ENCODE peak calls at places on chromosomes 1 and 21, in ten cellular contexts. One of them, this sample, is unnamed.

GRCh38 chr1:18149113-18149641 is 41.6 kb downstream of the IGSF21 start:
- DNase-seq in stomach: no peak
- DNase-seq in GM12864: no peak
- DNase-seq in suprapubic skin: no peak
- DNase-seq in NB4: no peak
- DNase-seq in esophagus squamous epithelium: no peak
- DNase-seq in Caco-2: no peak
- DNase-seq in uterus: no peak
- DNase-seq in H9: peak; percentile 48
- DNase-seq in hepatocyte: no peak
- DNase-seq in this sample: no peak

GRCh38 chr1:29621826-29622435 is 385.6 kb downstream of the PTPRU start:
- DNase-seq in esophagus squamous epithelium: no peak
- DNase-seq in stomach: no peak
- DNase-seq in Caco-2: no peak
- DNase-seq in suprapubic skin: no peak
- DNase-seq in NB4: no peak
- DNase-seq in H9: no peak
- DNase-seq in hepatocyte: no peak
- DNase-seq in GM12864: no peak
- DNase-seq in uterus: no peak
- DNase-seq in this sample: no peak

GRCh38 chr1:227891223-227891954 is 56.3 kb downstream of the WNT9A start:
- DNase-seq in Caco-2: peak; percentile 39
- DNase-seq in uterus: peak; percentile 11
- DNase-seq in stomach: peak; percentile 20
- DNase-seq in NB4: no peak
- DNase-seq in H9: no peak
- DNase-seq in hepatocyte: no peak
- DNase-seq in esophagus squamous epithelium: no peak
- DNase-seq in suprapubic skin: no peak
- DNase-seq in GM12864: no peak
- DNase-seq in this sample: no peak

GRCh38 chr1:221708987-221709386 is 32.9 kb downstream of the DUSP10 start:
- DNase-seq in stomach: no peak
- DNase-seq in Caco-2: no peak
- DNase-seq in esophagus squamous epithelium: no peak
- DNase-seq in suprapubic skin: peak; percentile 69
- DNase-seq in uterus: peak; percentile 38
- DNase-seq in hepatocyte: peak; percentile 65
- DNase-seq in NB4: peak; percentile 69
- DNase-seq in H9: no peak
- DNase-seq in GM12864: no peak
- DNase-seq in this sample: peak; percentile 55

GRCh38 chr1:184315254-184315653 is 71.6 kb upstream of the C1orf21 start:
- DNase-seq in Caco-2: no peak
- DNase-seq in uterus: no peak
- DNase-seq in GM12864: no peak
- DNase-seq in suprapubic skin: no peak
- DNase-seq in hepatocyte: no peak
- DNase-seq in NB4: no peak
- DNase-seq in stomach: no peak
- DNase-seq in esophagus squamous epithelium: no peak
- DNase-seq in H9: no peak
- DNase-seq in this sample: no peak

GRCh38 chr1:168920456-168921094 is 185.9 kb upstream of the ATP1B1 start:
- DNase-seq in NB4: no peak
- DNase-seq in esophagus squamous epithelium: no peak
- DNase-seq in stomach: peak; percentile 37
- DNase-seq in GM12864: no peak
- DNase-seq in suprapubic skin: no peak
- DNase-seq in H9: no peak
- DNase-seq in hepatocyte: peak; percentile 56
- DNase-seq in Caco-2: no peak
- DNase-seq in uterus: peak; percentile 26
- DNase-seq in this sample: no peak

GRCh38 chr1:67053535-67053784 is 488 bp downstream of the SLC35D1 start:
- DNase-seq in stomach: peak; percentile 76
- DNase-seq in NB4: no peak
- DNase-seq in Caco-2: peak; percentile 63
- DNase-seq in suprapubic skin: peak; percentile 72
- DNase-seq in uterus: peak; percentile 70
- DNase-seq in hepatocyte: peak; percentile 87
- DNase-seq in GM12864: no peak
- DNase-seq in H9: no peak
- DNase-seq in esophagus squamous epithelium: no peak
- DNase-seq in this sample: no peak

GRCh38 chr1:46569909-46570725 is 18.7 kb upstream of the KNCN start:
- DNase-seq in stomach: no peak
- DNase-seq in H9: no peak
- DNase-seq in esophagus squamous epithelium: no peak
- DNase-seq in suprapubic skin: peak; percentile 46
- DNase-seq in uterus: no peak
- DNase-seq in GM12864: no peak
- DNase-seq in NB4: no peak
- DNase-seq in Caco-2: no peak
- DNase-seq in hepatocyte: no peak
- DNase-seq in this sample: no peak

GRCh38 chr1:196148367-196148970 is 459.8 kb downstream of the KCNT2 start:
- DNase-seq in stomach: no peak
- DNase-seq in GM12864: no peak
- DNase-seq in uterus: no peak
- DNase-seq in Caco-2: no peak
- DNase-seq in hepatocyte: peak; percentile 22
- DNase-seq in suprapubic skin: no peak
- DNase-seq in NB4: peak; percentile 37
- DNase-seq in esophagus squamous epithelium: no peak
- DNase-seq in H9: no peak
- DNase-seq in this sample: peak; percentile 22

GRCh38 chr1:20375563-20375962 is 84.9 kb downstream of the VWA5B1 start:
- DNase-seq in esophagus squamous epithelium: no peak
- DNase-seq in hepatocyte: no peak
- DNase-seq in uterus: no peak
- DNase-seq in H9: no peak
- DNase-seq in GM12864: no peak
- DNase-seq in stomach: no peak
- DNase-seq in NB4: no peak
- DNase-seq in Caco-2: no peak
- DNase-seq in suprapubic skin: no peak
- DNase-seq in this sample: no peak

GRCh38 chr1:9069324-9070100 is at the start of gene SLC2A5:
- DNase-seq in suprapubic skin: no peak
- DNase-seq in hepatocyte: no peak
- DNase-seq in Caco-2: no peak
- DNase-seq in NB4: peak; percentile 97
- DNase-seq in stomach: no peak
- DNase-seq in GM12864: peak; percentile 89
- DNase-seq in H9: no peak
- DNase-seq in uterus: peak; percentile 55
- DNase-seq in esophagus squamous epithelium: no peak
- DNase-seq in this sample: peak; percentile 87

GRCh38 chr1:8602471-8603219 is 214.8 kb downstream of the RERE start:
- DNase-seq in suprapubic skin: no peak
- DNase-seq in stomach: no peak
- DNase-seq in GM12864: no peak
- DNase-seq in hepatocyte: no peak
- DNase-seq in uterus: no peak
- DNase-seq in H9: no peak
- DNase-seq in Caco-2: no peak
- DNase-seq in NB4: no peak
- DNase-seq in esophagus squamous epithelium: no peak
- DNase-seq in this sample: no peak

GRCh38 chr1:25579947-25580309 is 36.5 kb downstream of the LDLRAP1 start:
- DNase-seq in stomach: no peak
- DNase-seq in uterus: no peak
- DNase-seq in esophagus squamous epithelium: no peak
- DNase-seq in Caco-2: no peak
- DNase-seq in GM12864: no peak
- DNase-seq in H9: no peak
- DNase-seq in hepatocyte: no peak
- DNase-seq in suprapubic skin: no peak
- DNase-seq in NB4: no peak
- DNase-seq in this sample: no peak

GRCh38 chr21:43598416-43599120 is 60.7 kb downstream of the HSF2BP start:
- DNase-seq in hepatocyte: no peak
- DNase-seq in stomach: no peak
- DNase-seq in suprapubic skin: no peak
- DNase-seq in GM12864: no peak
- DNase-seq in NB4: no peak
- DNase-seq in H9: no peak
- DNase-seq in esophagus squamous epithelium: no peak
- DNase-seq in uterus: no peak
- DNase-seq in Caco-2: no peak
- DNase-seq in this sample: no peak

GRCh38 chr1:234730110-234730509 is 120.1 kb upstream of the IRF2BP2 start:
- DNase-seq in esophagus squamous epithelium: no peak
- DNase-seq in H9: no peak
- DNase-seq in stomach: no peak
- DNase-seq in Caco-2: no peak
- DNase-seq in uterus: no peak
- DNase-seq in NB4: peak; percentile 54
- DNase-seq in suprapubic skin: no peak
- DNase-seq in hepatocyte: no peak
- DNase-seq in GM12864: no peak
- DNase-seq in this sample: no peak

GRCh38 chr1:1273152-1273534 is 511 bp downstream of the UBE2J2 start:
- DNase-seq in uterus: no peak
- DNase-seq in hepatocyte: no peak
- DNase-seq in NB4: no peak
- DNase-seq in GM12864: no peak
- DNase-seq in stomach: no peak
- DNase-seq in Caco-2: no peak
- DNase-seq in esophagus squamous epithelium: no peak
- DNase-seq in H9: no peak
- DNase-seq in suprapubic skin: peak; percentile 66
- DNase-seq in this sample: no peak

GRCh38 chr1:213997031-213997771 is 9.4 kb downstream of the PROX1 start:
- DNase-seq in suprapubic skin: no peak
- DNase-seq in stomach: no peak
- DNase-seq in uterus: no peak
- DNase-seq in GM12864: no peak
- DNase-seq in Caco-2: no peak
- DNase-seq in NB4: peak; percentile 33
- DNase-seq in esophagus squamous epithelium: no peak
- DNase-seq in hepatocyte: no peak
- DNase-seq in H9: no peak
- DNase-seq in this sample: no peak

GRCh38 chr1:115771847-115772457 is 3.4 kb upstream of the CASQ2 start:
- DNase-seq in GM12864: peak; percentile 29
- DNase-seq in NB4: peak; percentile 81
- DNase-seq in esophagus squamous epithelium: no peak
- DNase-seq in uterus: peak; percentile 82
- DNase-seq in Caco-2: peak; percentile 75
- DNase-seq in suprapubic skin: peak; percentile 75
- DNase-seq in H9: peak; percentile 88
- DNase-seq in stomach: peak; percentile 47
- DNase-seq in hepatocyte: peak; percentile 90
- DNase-seq in this sample: peak; percentile 65
- TF ChIP-seq CTCF in GM12864: peak; percentile 71
- TF ChIP-seq CTCF in NB4: peak; percentile 72
- TF ChIP-seq CTCF in esophagus squamous epithelium: peak; percentile 65
- TF ChIP-seq CTCF in uterus: peak; percentile 70
- TF ChIP-seq CTCF in Caco-2: peak; percentile 30
- TF ChIP-seq CTCF in suprapubic skin: peak; percentile 64
- TF ChIP-seq CTCF in H9: peak; percentile 85
- TF ChIP-seq CTCF in stomach: peak; percentile 78
- TF ChIP-seq CTCF in hepatocyte: peak; percentile 81
- TF ChIP-seq CTCF in this sample: peak; percentile 60

DNA sequence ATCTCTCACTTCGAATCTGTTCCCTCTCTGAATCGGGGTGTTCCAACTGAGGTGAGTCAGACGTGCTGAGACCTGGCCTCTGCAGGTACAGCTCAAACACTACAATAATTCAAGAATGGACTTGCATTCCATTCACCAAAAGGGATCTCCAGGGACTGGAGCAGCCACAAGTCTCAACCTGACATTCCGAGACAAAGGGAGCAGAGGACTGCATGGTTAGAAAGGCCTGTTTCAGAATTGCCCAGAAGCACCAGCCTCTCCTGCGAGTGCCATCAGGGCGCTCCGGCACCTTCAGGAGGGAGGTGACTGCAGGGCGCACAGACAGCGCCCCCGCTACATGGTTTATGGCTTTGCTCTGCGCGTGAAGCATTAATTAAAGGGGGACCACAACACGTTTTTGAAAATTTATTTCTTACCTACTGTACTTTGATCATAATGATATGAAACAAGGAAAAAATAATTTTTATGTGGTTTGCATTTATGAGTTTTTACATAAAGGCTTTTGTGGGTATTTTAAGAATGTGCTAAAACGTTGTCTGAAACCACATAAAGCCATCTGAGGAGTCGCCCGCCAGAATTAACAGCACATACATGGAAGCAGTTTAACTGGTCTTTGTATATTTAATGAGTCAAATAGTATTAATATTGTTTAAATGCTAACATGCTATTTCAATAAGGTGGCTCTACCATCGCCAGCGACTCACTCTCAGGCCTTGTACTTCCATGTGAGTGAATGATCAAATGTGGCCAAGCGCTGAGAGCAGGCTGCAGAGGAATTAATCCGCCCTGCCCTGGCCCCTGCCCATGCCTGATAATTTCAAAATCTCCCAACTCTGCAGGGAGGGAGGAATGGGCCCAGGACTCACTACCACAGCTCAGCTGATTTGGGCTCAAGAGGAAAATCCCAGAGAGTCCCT is 49.4 kb downstream of the SLC66A1 start:
- DNase-seq in Caco-2: no peak
- DNase-seq in stomach: no peak
- DNase-seq in hepatocyte: no peak
- DNase-seq in H9: no peak
- DNase-seq in NB4: no peak
- DNase-seq in suprapubic skin: no peak
- DNase-seq in esophagus squamous epithelium: no peak
- DNase-seq in GM12864: no peak
- DNase-seq in uterus: no peak
- DNase-seq in this sample: no peak
- TF ChIP-seq CTCF in Caco-2: no peak
- TF ChIP-seq CTCF in stomach: no peak
- TF ChIP-seq CTCF in hepatocyte: no peak
- TF ChIP-seq CTCF in H9: no peak
- TF ChIP-seq CTCF in NB4: no peak
- TF ChIP-seq CTCF in suprapubic skin: no peak
- TF ChIP-seq CTCF in esophagus squamous epithelium: no peak
- TF ChIP-seq CTCF in GM12864: no peak
- TF ChIP-seq CTCF in uterus: no peak
- TF ChIP-seq CTCF in this sample: no peak

GRCh38 chr1:36516372-36517018 is 33.8 kb upstream of the CSF3R start:
- DNase-seq in esophagus squamous epithelium: no peak
- DNase-seq in stomach: peak; percentile 67
- DNase-seq in GM12864: peak; percentile 12
- DNase-seq in NB4: peak; percentile 79
- DNase-seq in Caco-2: peak; percentile 38
- DNase-seq in hepatocyte: peak; percentile 82
- DNase-seq in uterus: no peak
- DNase-seq in H9: peak; percentile 74
- DNase-seq in suprapubic skin: no peak
- DNase-seq in this sample: peak; percentile 87
- TF ChIP-seq CTCF in esophagus squamous epithelium: peak; percentile 66
- TF ChIP-seq CTCF in stomach: peak; percentile 45
- TF ChIP-seq CTCF in GM12864: peak; percentile 95
- TF ChIP-seq CTCF in NB4: peak; percentile 84
- TF ChIP-seq CTCF in Caco-2: peak; percentile 68
- TF ChIP-seq CTCF in hepatocyte: peak; percentile 92
- TF ChIP-seq CTCF in uterus: no peak
- TF ChIP-seq CTCF in H9: peak; percentile 96
- TF ChIP-seq CTCF in suprapubic skin: peak; percentile 73
- TF ChIP-seq CTCF in this sample: peak; percentile 90

GRCh38 chr1:199046618-199047017 is 407.8 kb downstream of the PTPRC start:
- DNase-seq in uterus: no peak
- DNase-seq in stomach: no peak
- DNase-seq in GM12864: no peak
- DNase-seq in Caco-2: no peak
- DNase-seq in hepatocyte: no peak
- DNase-seq in H9: no peak
- DNase-seq in esophagus squamous epithelium: no peak
- DNase-seq in suprapubic skin: no peak
- DNase-seq in NB4: peak; percentile 64
- DNase-seq in this sample: no peak
- TF ChIP-seq CTCF in uterus: no peak
- TF ChIP-seq CTCF in stomach: no peak
- TF ChIP-seq CTCF in GM12864: peak; percentile 19
- TF ChIP-seq CTCF in Caco-2: no peak
- TF ChIP-seq CTCF in hepatocyte: no peak
- TF ChIP-seq CTCF in H9: no peak
- TF ChIP-seq CTCF in esophagus squamous epithelium: no peak
- TF ChIP-seq CTCF in suprapubic skin: no peak
- TF ChIP-seq CTCF in NB4: peak; percentile 19
- TF ChIP-seq CTCF in this sample: no peak

This sample was measured in GM13976.